ENCODE peak calls at places on chromosomes 7 and 10, in nine cellular contexts. G is NCI-H1417; C is activated CD4-positive, alpha-beta memory T cell treated with anti-CD3 and anti-CD28 coated beads, Interleukin-2, amount 10 ng/mL, durations not matched to agents 7 days and 5 days; I is skeletal muscle cell; D is non-pigmented ciliary epithelial cell; B is IMR-90; M is fibroblast of villous mesenchyme; K is astrocyte of the hippocampus; R is epithelial cell of esophagus. V is an unnamed sample.

GRCh38 chr7:112182749-112183148 is 23.4 kb downstream of the DOCK4 start:
- DNase-seq in K (no peak), I (no peak), C (no peak), G (no peak), R (no peak), D (no peak), M (no peak), B (no peak), V (no peak)

GRCh38 chr7:127566242-127566641 is 19.2 kb downstream of the GCC1 start:
- DNase-seq in R (no peak), B (no peak), C (no peak), K (no peak), I (no peak), M (no peak), G (no peak), D (no peak), V (no peak)

GRCh38 chr10:19651549-19651948 is 164.7 kb upstream of the PLXDC2 start:
- DNase-seq in G (no peak), K (peak), R (peak), D (peak), B (peak), M (peak), I (peak), C (no peak), V (peak)

GRCh38 chr10:33553951-33554571 is 219.6 kb upstream of the NRP1 start:
- DNase-seq in D (no peak), B (no peak), M (no peak), K (no peak), G (peak), C (no peak), I (no peak), R (no peak), V (no peak)

GRCh38 chr10:22505923-22506685 is 160.8 kb downstream of the SPAG6 start:
- DNase-seq in I (peak), D (no peak), R (no peak), C (peak), G (no peak), K (no peak), M (peak), B (no peak), V (no peak)

GRCh38 chr7:16347461-16348192 is 73.7 kb downstream of the CRPPA start:
- DNase-seq in D (no peak), R (peak), B (peak), M (peak), G (no peak), C (no peak), I (peak), K (peak), V (peak)

GRCh38 chr7:154676422-154677073 is 326.4 kb downstream of the PAXIP1 start:
- DNase-seq in K (no peak), R (peak), M (no peak), C (no peak), B (no peak), D (no peak), I (no peak), G (no peak), V (no peak)

GRCh38 chr10:77036993-77037734 is 600.4 kb downstream of the KCNMA1 start:
- DNase-seq in R (peak), M (peak), K (peak), C (no peak), G (no peak), I (no peak), B (no peak), D (no peak), V (peak)

GRCh38 chr7:18036783-18037182 is 9.1 kb upstream of the PRPS1L1 start:
- DNase-seq in R (no peak), C (no peak), G (no peak), I (no peak), M (no peak), B (no peak), K (no peak), D (no peak), V (no peak)

GRCh38 chr10:36888925-36889573 is 236.3 kb upstream of the ANKRD30A start:
- DNase-seq in C (peak), M (peak), I (no peak), G (peak), B (peak), R (peak), K (peak), D (no peak), V (no peak)

GRCh38 chr7:2224491-2224928 is 8.2 kb downstream of the MAD1L1 start:
- DNase-seq in I (no peak), R (no peak), M (no peak), G (no peak), D (no peak), C (no peak), K (no peak), B (no peak), V (no peak)

GRCh38 chr7:23597908-23598224 is 684 bp downstream of the CCDC126 start:
- DNase-seq in G (no peak), I (no peak), M (no peak), D (no peak), B (no peak), K (no peak), R (no peak), C (no peak), V (no peak)

GRCh38 chr7:45898241-45898640 is 10.0 kb downstream of the IGFBP1 start:
- DNase-seq in B (peak), I (no peak), G (no peak), M (no peak), R (no peak), D (no peak), K (no peak), C (no peak), V (no peak)

GRCh38 chr10:93816123-93816747 is 58.5 kb downstream of the LGI1 start:
- DNase-seq in G (peak), B (peak), C (peak), R (peak), I (peak), M (peak), D (no peak), K (peak), V (peak)

GRCh38 chr10:75778665-75779064 is 347.2 kb downstream of the LRMDA start:
- DNase-seq in R (no peak), B (no peak), M (no peak), C (no peak), D (no peak), G (no peak), I (no peak), K (no peak), V (no peak)

GRCh38 chr10:60753152-60753551 is 25.1 kb upstream of the CDK1 start:
- DNase-seq in R (no peak), I (no peak), K (no peak), D (no peak), G (no peak), M (no peak), C (no peak), B (no peak), V (no peak)

GRCh38 chr7:116787881-116788280 is 74.5 kb upstream of the CAPZA2 start:
- DNase-seq in B (no peak), G (no peak), I (no peak), C (no peak), K (no peak), D (no peak), R (no peak), M (no peak), V (no peak)

GRCh38 chr7:149415391-149416068 is 45.3 kb downstream of the ZNF777 start:
- DNase-seq in G (no peak), R (peak), K (peak), C (no peak), M (peak), B (peak), D (no peak), I (no peak), V (no peak)

GRCh38 chr10:91349381-91349780 is 60.8 kb upstream of the HECTD2 start:
- DNase-seq in D (peak), B (peak), C (no peak), M (peak), G (no peak), I (peak), R (peak), K (peak), V (peak)

GRCh38 chr7:43071604-43072003 is 40.8 kb upstream of the HECW1 start:
- DNase-seq in G (no peak), I (no peak), C (no peak), D (no peak), K (no peak), B (peak), R (peak), M (peak), V (no peak)

GRCh38 chr7:159136442-159136841 is 8.2 kb downstream of the VIPR2 start:
- DNase-seq in I (no peak), G (no peak), K (no peak), R (no peak), M (no peak), B (no peak), D (no peak), C (no peak), V (no peak)

GRCh38 chr10:48798486-48799254 is 114.0 kb downstream of the WDFY4 start:
- DNase-seq in K (peak), M (peak), I (no peak), R (peak), G (no peak), D (no peak), B (peak), C (no peak), V (no peak)

GRCh38 chr10:48940958-48941357 is 1.3 kb upstream of the LRRC18 start:
- DNase-seq in K (no peak), D (no peak), B (no peak), I (no peak), M (no peak), G (no peak), R (no peak), C (no peak), V (peak)

GRCh38 chr7:30214651-30215137 is 69.7 kb upstream of the ZNRF2 start:
- DNase-seq in B (no peak), I (no peak), K (no peak), M (no peak), D (no peak), G (no peak), C (no peak), R (no peak), V (no peak)

GRCh38 chr10:42979730-42980467 is 97.0 kb upstream of the RET start:
- DNase-seq in D (no peak), M (no peak), B (no peak), C (peak), K (no peak), I (no peak), G (peak), R (no peak), V (no peak)

GRCh38 chr7:125357681-125358440 is 428.2 kb upstream of the POT1 start:
- DNase-seq in R (no peak), M (no peak), I (no peak), B (no peak), G (no peak), C (no peak), K (peak), D (no peak), V (peak)